ENCODE peak calls at places on chromosomes 11 and 22, in nine cellular contexts. B, Q, X, Z, V, L, R, T and E are unnamed samples.

GRCh38 chr11:46367244-46367915 is 14.1 kb upstream of the MDK start:
- DNase-seq in B (no peak), Q (peak; percentile 84), X (no peak), Z (peak; percentile 57), V (no peak), L (peak; percentile 88), R (peak; percentile 60), T (peak; percentile 50), E (peak; percentile 80)

GRCh38 chr22:48838376-48838775 is 989.3 kb downstream of the BRD1 start:
- DNase-seq in B (no peak), Q (no peak), X (no peak), Z (no peak), V (no peak), L (no peak), R (no peak), T (no peak), E (no peak)

GRCh38 chr22:27845603-27846100 is 44.1 kb upstream of the MN1 start:
- DNase-seq in B (no peak), Q (no peak), X (no peak), Z (no peak), V (no peak), L (no peak), R (no peak), T (no peak), E (no peak)

GRCh38 chr11:6362868-6363678 is 27.2 kb upstream of the SMPD1 start:
- DNase-seq in B (peak; percentile 48), Q (peak; percentile 80), X (no peak), Z (peak; percentile 88), V (peak; percentile 85), L (peak; percentile 85), R (peak; percentile 73), T (peak; percentile 85), E (peak; percentile 85)

GRCh38 chr11:67117667-67118058 is 1.4 kb upstream of the KDM2A start:
- DNase-seq in B (no peak), Q (peak; percentile 54), X (no peak), Z (no peak), V (no peak), L (peak; percentile 77), R (peak; percentile 20), T (no peak), E (peak; percentile 53)

GRCh38 chr11:131356201-131356600 is 14.2 kb upstream of the NTM start:
- DNase-seq in B (peak; percentile 81), Q (no peak), X (no peak), Z (no peak), V (no peak), L (no peak), R (no peak), T (no peak), E (no peak)

GRCh38 chr11:113240389-113240788 is 74.0 kb upstream of the TTC12 start:
- DNase-seq in B (no peak), Q (no peak), X (no peak), Z (no peak), V (no peak), L (no peak), R (no peak), T (no peak), E (no peak)

GRCh38 chr11:13896175-13896989 is 66.1 kb upstream of the SPON1 start:
- DNase-seq in B (no peak), Q (no peak), X (no peak), Z (no peak), V (no peak), L (no peak), R (no peak), T (no peak), E (no peak)

GRCh38 chr11:64489831-64490441 is 101.1 kb upstream of the SLC22A12 start:
- DNase-seq in B (no peak), Q (peak; percentile 85), X (no peak), Z (peak; percentile 43), V (no peak), L (peak; percentile 54), R (peak; percentile 21), T (peak; percentile 60), E (peak; percentile 78)

GRCh38 chr22:27171212-27171611 is 513.8 kb downstream of the MIAT start:
- DNase-seq in B (no peak), Q (no peak), X (no peak), Z (no peak), V (no peak), L (no peak), R (no peak), T (no peak), E (no peak)

GRCh38 chr11:122765487-122766131 is 72.7 kb upstream of the CRTAM start:
- DNase-seq in B (no peak), Q (no peak), X (no peak), Z (no peak), V (no peak), L (no peak), R (no peak), T (peak; percentile 62), E (no peak)

GRCh38 chr11:57644748-57645715 is 4.7 kb downstream of the YPEL4 start:
- DNase-seq in B (peak; percentile 33), Q (peak; percentile 89), X (peak; percentile 60), Z (peak; percentile 78), V (peak; percentile 92), L (peak; percentile 93), R (no peak), T (peak; percentile 79), E (peak; percentile 82)

DNA sequence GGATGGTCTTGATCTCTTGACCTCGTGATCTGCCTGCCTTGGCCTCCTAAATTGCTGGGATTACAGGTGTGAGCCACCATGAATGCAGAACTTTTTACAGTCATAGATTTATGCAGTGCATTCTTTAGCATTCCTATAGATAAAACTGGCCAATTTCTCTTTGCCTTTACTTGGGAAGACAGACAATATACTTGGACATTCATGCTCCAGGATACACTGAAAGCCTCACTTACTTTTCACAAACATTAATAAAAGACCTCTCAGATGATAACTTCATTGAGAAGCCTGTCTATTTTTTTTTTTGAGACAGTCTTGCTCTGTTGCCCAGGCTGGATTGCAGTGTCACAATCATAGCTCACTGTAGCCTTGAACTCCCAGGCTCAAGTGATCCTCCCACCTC is 12.3 kb upstream of the CLTCL1 start:
- DNase-seq in B (no peak), Q (no peak), X (no peak), Z (no peak), V (no peak), L (no peak), R (no peak), T (no peak), E (no peak)
- TF ChIP-seq CTCF in B (no peak), Q (no peak), X (no peak), Z (no peak), V (no peak), L (no peak), R (no peak), T (no peak), E (no peak)

DNA sequence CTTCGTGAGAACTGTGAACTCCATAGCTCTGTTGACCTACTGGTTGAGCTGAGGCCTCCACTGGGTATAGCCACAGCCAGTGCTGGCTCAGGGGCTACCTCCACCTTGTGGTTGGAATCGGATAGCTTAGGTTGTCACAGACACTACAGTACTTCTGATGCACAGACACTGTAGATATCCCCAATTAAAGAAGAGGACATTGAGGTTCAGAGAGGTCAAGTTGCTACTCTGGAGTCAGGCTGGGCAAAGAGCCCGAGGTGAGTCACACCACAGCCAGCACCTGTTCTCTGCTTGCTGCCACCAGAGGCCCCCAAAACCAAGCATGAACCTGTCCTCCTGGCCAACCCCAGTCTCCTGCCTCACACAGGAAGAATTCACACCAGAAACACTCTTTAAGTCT is 5.4 kb downstream of the UFD1 start:
- DNase-seq in B (no peak), Q (no peak), X (no peak), Z (no peak), V (no peak), L (no peak), R (no peak), T (no peak), E (no peak)
- TF ChIP-seq CTCF in B (no peak), Q (no peak), X (no peak), Z (peak; percentile 8), V (no peak), L (no peak), R (no peak), T (no peak), E (no peak)

GRCh38 chr11:103274025-103274424 is 164.8 kb downstream of the DYNC2H1 start:
- DNase-seq in B (no peak), Q (no peak), X (no peak), Z (no peak), V (no peak), L (no peak), R (no peak), T (peak; percentile 25), E (no peak)
- TF ChIP-seq CTCF in B (no peak), Q (no peak), X (no peak), Z (no peak), V (no peak), L (no peak), R (no peak), T (no peak), E (no peak)

DNA sequence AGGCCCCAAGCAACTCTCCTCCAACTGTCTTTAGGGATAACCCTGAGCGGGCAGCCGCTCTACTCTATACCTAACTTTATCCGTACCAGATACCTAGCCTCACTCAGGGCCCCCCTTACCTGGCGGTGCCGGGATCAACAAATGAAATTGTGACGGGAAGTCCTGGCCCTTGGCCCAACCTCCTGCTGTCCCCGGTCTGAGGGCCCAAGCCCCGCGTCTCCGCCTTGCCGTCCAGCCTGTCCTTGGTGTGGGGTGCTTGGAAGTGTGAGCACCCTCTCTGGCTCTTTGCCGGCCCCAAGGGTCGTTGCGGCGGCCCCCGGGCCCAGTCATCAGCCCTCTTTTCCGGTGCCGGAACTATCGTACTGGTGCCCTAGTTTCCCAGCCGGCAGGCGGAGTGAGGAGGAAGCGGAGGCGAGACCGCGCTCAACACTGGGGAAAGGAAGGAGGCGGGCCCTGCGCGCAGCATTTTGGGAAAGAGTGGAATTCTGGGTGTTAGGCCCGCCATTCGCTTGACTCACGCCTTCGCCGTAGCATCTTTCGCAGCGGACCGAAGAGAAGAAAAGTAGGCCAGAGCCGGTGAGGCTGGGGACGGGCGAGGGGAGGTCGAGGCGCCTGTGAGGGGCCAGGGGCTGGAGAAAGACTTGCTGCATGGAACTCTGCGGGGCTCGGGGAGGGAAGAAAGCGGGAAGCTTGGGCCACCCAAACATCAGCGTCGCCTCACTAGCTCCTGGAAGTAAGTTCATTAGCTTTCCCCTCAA is at the start of gene SNRPD3:
- DNase-seq in B (peak; percentile 88), Q (peak; percentile 88), X (peak; percentile 82), Z (peak; percentile 93), V (peak; percentile 96), L (peak; percentile 92), R (peak; percentile 90), T (peak; percentile 96), E (peak; percentile 86)
- TF ChIP-seq CTCF in B (no peak), Q (no peak), X (no peak), Z (no peak), V (no peak), L (no peak), R (no peak), T (peak; percentile 34), E (no peak)